ENCODE peak calls at places on chromosomes 3 and 15, in nine cellular contexts. One of them, this sample, is unnamed.

GRCh38 chr3:98901032-98901464 is 447 bp downstream of the DCBLD2 start:
- DNase-seq in body of pancreas: peak
- DNase-seq in NCI-H526 treated with DMSO at 0.1 percent for 48 hours: peak
- DNase-seq in MCF 10A: peak
- DNase-seq in HepG2: peak
- DNase-seq in H1: peak
- DNase-seq in NCI-H1048: no peak
- DNase-seq in GM13976: peak
- DNase-seq in T-helper 17 cell: peak
- DNase-seq in this sample: peak

GRCh38 chr3:132038198-132038825 is 3.5 kb upstream of the CPNE4 start:
- DNase-seq in HepG2: peak
- DNase-seq in H1: no peak
- DNase-seq in NCI-H526 treated with DMSO at 0.1 percent for 48 hours: peak
- DNase-seq in NCI-H1048: no peak
- DNase-seq in T-helper 17 cell: no peak
- DNase-seq in MCF 10A: peak
- DNase-seq in body of pancreas: no peak
- DNase-seq in GM13976: peak
- DNase-seq in this sample: no peak

GRCh38 chr3:113615976-113616375 is 80.5 kb downstream of the USF3 start:
- DNase-seq in T-helper 17 cell: no peak
- DNase-seq in NCI-H526 treated with DMSO at 0.1 percent for 48 hours: no peak
- DNase-seq in body of pancreas: no peak
- DNase-seq in GM13976: no peak
- DNase-seq in NCI-H1048: no peak
- DNase-seq in MCF 10A: no peak
- DNase-seq in H1: no peak
- DNase-seq in HepG2: no peak
- DNase-seq in this sample: no peak

GRCh38 chr15:23686466-23687142 is 501 bp downstream of the NDN start:
- DNase-seq in GM13976: no peak
- DNase-seq in body of pancreas: no peak
- DNase-seq in H1: peak
- DNase-seq in HepG2: no peak
- DNase-seq in NCI-H1048: no peak
- DNase-seq in T-helper 17 cell: no peak
- DNase-seq in NCI-H526 treated with DMSO at 0.1 percent for 48 hours: no peak
- DNase-seq in MCF 10A: no peak
- DNase-seq in this sample: no peak

GRCh38 chr15:58334803-58335202 is 97.0 kb upstream of the LIPC start:
- DNase-seq in GM13976: no peak
- DNase-seq in NCI-H1048: no peak
- DNase-seq in body of pancreas: no peak
- DNase-seq in MCF 10A: no peak
- DNase-seq in HepG2: no peak
- DNase-seq in H1: no peak
- DNase-seq in NCI-H526 treated with DMSO at 0.1 percent for 48 hours: no peak
- DNase-seq in T-helper 17 cell: no peak
- DNase-seq in this sample: no peak

GRCh38 chr3:16126634-16127033 is 47.8 kb upstream of the GALNT15 start:
- DNase-seq in body of pancreas: no peak
- DNase-seq in GM13976: no peak
- DNase-seq in MCF 10A: no peak
- DNase-seq in H1: no peak
- DNase-seq in T-helper 17 cell: no peak
- DNase-seq in NCI-H526 treated with DMSO at 0.1 percent for 48 hours: no peak
- DNase-seq in NCI-H1048: no peak
- DNase-seq in HepG2: no peak
- DNase-seq in this sample: no peak

GRCh38 chr3:71421820-71422566 is 161.5 kb downstream of the FOXP1 start:
- DNase-seq in T-helper 17 cell: no peak
- DNase-seq in NCI-H1048: no peak
- DNase-seq in HepG2: no peak
- DNase-seq in body of pancreas: no peak
- DNase-seq in NCI-H526 treated with DMSO at 0.1 percent for 48 hours: no peak
- DNase-seq in H1: no peak
- DNase-seq in MCF 10A: no peak
- DNase-seq in GM13976: peak
- DNase-seq in this sample: no peak

GRCh38 chr15:74793135-74794028 is 11.5 kb downstream of the CSK start:
- DNase-seq in NCI-H526 treated with DMSO at 0.1 percent for 48 hours: no peak
- DNase-seq in H1: no peak
- DNase-seq in GM13976: no peak
- DNase-seq in body of pancreas: no peak
- DNase-seq in NCI-H1048: no peak
- DNase-seq in MCF 10A: peak
- DNase-seq in T-helper 17 cell: peak
- DNase-seq in HepG2: no peak
- DNase-seq in this sample: peak

GRCh38 chr3:45145681-45146614 is at the start of gene CDCP1:
- DNase-seq in MCF 10A: peak
- DNase-seq in GM13976: peak
- DNase-seq in NCI-H1048: peak
- DNase-seq in NCI-H526 treated with DMSO at 0.1 percent for 48 hours: peak
- DNase-seq in T-helper 17 cell: no peak
- DNase-seq in H1: peak
- DNase-seq in body of pancreas: peak
- DNase-seq in HepG2: no peak
- DNase-seq in this sample: no peak

GRCh38 chr3:162632672-162633071 is 1136.1 kb downstream of the OTOL1 start:
- DNase-seq in GM13976: no peak
- DNase-seq in MCF 10A: no peak
- DNase-seq in T-helper 17 cell: no peak
- DNase-seq in body of pancreas: no peak
- DNase-seq in HepG2: no peak
- DNase-seq in NCI-H526 treated with DMSO at 0.1 percent for 48 hours: no peak
- DNase-seq in NCI-H1048: no peak
- DNase-seq in H1: no peak
- DNase-seq in this sample: no peak

GRCh38 chr15:68227806-68228142 is 1.8 kb downstream of the CLN6 start:
- DNase-seq in H1: no peak
- DNase-seq in NCI-H526 treated with DMSO at 0.1 percent for 48 hours: no peak
- DNase-seq in MCF 10A: no peak
- DNase-seq in NCI-H1048: no peak
- DNase-seq in GM13976: no peak
- DNase-seq in body of pancreas: no peak
- DNase-seq in HepG2: no peak
- DNase-seq in T-helper 17 cell: no peak
- DNase-seq in this sample: no peak

GRCh38 chr15:60093273-60094067 is 89.4 kb downstream of the FOXB1 start:
- DNase-seq in MCF 10A: peak
- DNase-seq in NCI-H1048: no peak
- DNase-seq in NCI-H526 treated with DMSO at 0.1 percent for 48 hours: no peak
- DNase-seq in body of pancreas: peak
- DNase-seq in HepG2: peak
- DNase-seq in T-helper 17 cell: no peak
- DNase-seq in GM13976: no peak
- DNase-seq in H1: no peak
- DNase-seq in this sample: no peak

GRCh38 chr15:59657635-59658125 is 365 bp upstream of the GTF2A2 start:
- DNase-seq in T-helper 17 cell: no peak
- DNase-seq in GM13976: no peak
- DNase-seq in HepG2: no peak
- DNase-seq in MCF 10A: no peak
- DNase-seq in NCI-H526 treated with DMSO at 0.1 percent for 48 hours: no peak
- DNase-seq in NCI-H1048: no peak
- DNase-seq in body of pancreas: no peak
- DNase-seq in H1: peak
- DNase-seq in this sample: no peak

GRCh38 chr3:55718074-55718473 is 231.0 kb upstream of the WNT5A start:
- DNase-seq in NCI-H1048: no peak
- DNase-seq in MCF 10A: no peak
- DNase-seq in HepG2: no peak
- DNase-seq in GM13976: no peak
- DNase-seq in NCI-H526 treated with DMSO at 0.1 percent for 48 hours: no peak
- DNase-seq in body of pancreas: no peak
- DNase-seq in H1: no peak
- DNase-seq in T-helper 17 cell: no peak
- DNase-seq in this sample: no peak

GRCh38 chr3:58628823-58629562 is 37.6 kb downstream of the FAM3D start:
- DNase-seq in MCF 10A: no peak
- DNase-seq in body of pancreas: peak
- DNase-seq in GM13976: no peak
- DNase-seq in HepG2: peak
- DNase-seq in T-helper 17 cell: no peak
- DNase-seq in NCI-H1048: peak
- DNase-seq in NCI-H526 treated with DMSO at 0.1 percent for 48 hours: no peak
- DNase-seq in H1: no peak
- DNase-seq in this sample: no peak

GRCh38 chr3:132265488-132265887 is 51.7 kb upstream of the ACP3 start:
- DNase-seq in HepG2: no peak
- DNase-seq in NCI-H526 treated with DMSO at 0.1 percent for 48 hours: no peak
- DNase-seq in GM13976: no peak
- DNase-seq in NCI-H1048: no peak
- DNase-seq in H1: no peak
- DNase-seq in MCF 10A: no peak
- DNase-seq in body of pancreas: no peak
- DNase-seq in T-helper 17 cell: no peak
- DNase-seq in this sample: no peak